ENCODE peak calls at places on chromosome 13, in four cellular contexts. X is anterior cingulate cortex; R is mesenchymal stem cell; F is activated CD4-positive, alpha-beta T cell treated with anti-CD3 and anti-CD28 coated beads for 24 hours. G is an unnamed sample.

GRCh38 chr13:109509154-109509905 is 277.1 kb downstream of the IRS2 start:
- DNase-seq in X (no peak), F (no peak), R (peak), G (peak)

GRCh38 chr13:109684836-109685602 is 101.4 kb downstream of the IRS2 start:
- DNase-seq in F (no peak), X (no peak), R (no peak), G (no peak)

GRCh38 chr13:74372511-74372910 is 238.3 kb upstream of the KLF12 start:
- DNase-seq in R (no peak), F (no peak), X (no peak), G (no peak)

GRCh38 chr13:51435002-51435578 is 17.7 kb downstream of the INTS6 start:
- DNase-seq in R (peak), X (no peak), F (no peak), G (peak)

GRCh38 chr13:43036386-43037220 is 13.2 kb downstream of the DNAJC15 start:
- DNase-seq in R (no peak), F (no peak), X (peak), G (no peak)

GRCh38 chr13:36131931-36132297 is 732 bp upstream of the DCLK1 start:
- DNase-seq in X (no peak), F (no peak), R (no peak), G (peak)

GRCh38 chr13:112442483-112443090 is 66.4 kb downstream of the SPACA7 start:
- DNase-seq in F (no peak), X (no peak), R (no peak), G (no peak)

GRCh38 chr13:24709186-24709913 is 29.1 kb downstream of the ATP12A start:
- DNase-seq in X (no peak), F (peak), R (no peak), G (no peak)

GRCh38 chr13:112647256-112647655 is 42.6 kb upstream of the ATP11A start:
- DNase-seq in R (no peak), F (no peak), X (no peak), G (no peak)

GRCh38 chr13:28012896-28013295 is 24.4 kb upstream of the URAD start:
- DNase-seq in X (no peak), R (no peak), F (no peak), G (no peak)

GRCh38 chr13:45518525-45519235 is 53.9 kb downstream of the COG3 start:
- DNase-seq in X (no peak), R (peak), F (no peak), G (peak)

GRCh38 chr13:42247883-42248282 is 24.1 kb upstream of the AKAP11 start:
- DNase-seq in R (no peak), X (no peak), F (no peak), G (peak)

GRCh38 chr13:31310781-31311180 is 111.0 kb downstream of the B3GLCT start:
- DNase-seq in F (no peak), R (no peak), X (no peak), G (no peak)

GRCh38 chr13:39811051-39811450 is 155.6 kb downstream of the COG6 start:
- DNase-seq in X (no peak), R (no peak), F (no peak), G (no peak)

GRCh38 chr13:42116225-42116624 is 67.8 kb downstream of the DGKH start:
- DNase-seq in F (no peak), R (no peak), X (no peak), G (peak)

GRCh38 chr13:50914301-50914700 is 4.7 kb downstream of the RNASEH2B start:
- DNase-seq in R (peak), F (no peak), X (no peak), G (peak)

GRCh38 chr13:48896312-48896711 is 79.4 kb upstream of the FNDC3A start:
- DNase-seq in F (no peak), R (peak), X (no peak), G (peak)

GRCh38 chr13:23695711-23696512 is 125.7 kb downstream of the TNFRSF19 start:
- DNase-seq in X (no peak), R (no peak), F (peak), G (no peak)

GRCh38 chr13:77583551-77583950 is 48.0 kb downstream of the SCEL start:
- DNase-seq in X (no peak), F (no peak), R (no peak), G (no peak)

GRCh38 chr13:111659236-111659635 is 338.8 kb downstream of the TEX29 start:
- DNase-seq in X (no peak), R (no peak), F (no peak), G (no peak)

GRCh38 chr13:92187378-92187989 is 789.1 kb downstream of the GPC5 start:
- DNase-seq in F (peak), R (peak), X (no peak), G (peak)

GRCh38 chr13:39273953-39274352 is 235.7 kb downstream of the NHLRC3 start:
- DNase-seq in F (no peak), R (no peak), X (no peak), G (no peak)

GRCh38 chr13:48542581-48543341 is 9.9 kb upstream of the RCBTB2 start:
- DNase-seq in F (no peak), R (peak), X (peak), G (peak)

GRCh38 chr13:36865265-36865664 is 46.2 kb downstream of the RFXAP start:
- DNase-seq in R (no peak), F (no peak), X (no peak), G (no peak)

GRCh38 chr13:108877300-108877699 is 247.9 kb downstream of the MYO16 start:
- DNase-seq in R (no peak), F (no peak), X (no peak), G (peak)

GRCh38 chr13:40342461-40342860 is 324.0 kb downstream of the FOXO1 start:
- DNase-seq in X (no peak), R (no peak), F (no peak), G (peak)

GRCh38 chr13:99151516-99151915 is 49.1 kb upstream of the UBAC2 start:
- DNase-seq in X (no peak), R (peak), F (no peak), G (peak)

GRCh38 chr13:52746141-52746540 is 6.5 kb upstream of the CNMD start:
- DNase-seq in X (no peak), R (no peak), F (no peak), G (no peak)

GRCh38 chr13:81406639-81407292 is 1065.8 kb upstream of the SPRY2 start:
- DNase-seq in R (no peak), X (no peak), F (no peak), G (no peak)

GRCh38 chr13:21402586-21403307 is 56.4 kb downstream of the ZDHHC20 start:
- DNase-seq in F (no peak), R (peak), X (no peak), G (peak)

GRCh38 chr13:28613562-28613961 is 45.4 kb upstream of the POMP start:
- DNase-seq in F (no peak), R (peak), X (no peak), G (no peak)